ENCODE peak calls at places on chromosomes 13 and 19, in five cellular contexts. T is Peyer's patch, Y is pancreas, W is esophagus squamous epithelium, B is GM10248. F is an unnamed sample.

GRCh38 chr13:35830850-35831450 is 300.2 kb downstream of the DCLK1 start:
- DNase-seq in Y (no peak), B (no peak), W (no peak), T (no peak), F (no peak)

GRCh38 chr13:67223024-67223423 is 7.1 kb downstream of the PCDH9 start:
- DNase-seq in Y (no peak), T (no peak), B (no peak), W (no peak), F (no peak)

GRCh38 chr13:56906909-56907308 is 233.8 kb upstream of the PRR20A start:
- DNase-seq in W (no peak), B (no peak), T (no peak), Y (no peak), F (no peak)

GRCh38 chr19:50509366-50509765 is 1.6 kb downstream of the JOSD2 start:
- DNase-seq in B (no peak), W (no peak), T (no peak), Y (peak; percentile 60), F (no peak)

GRCh38 chr13:114134944-114135610 is 2.7 kb upstream of the RASA3 start:
- DNase-seq in T (no peak), Y (no peak), B (no peak), W (no peak), F (no peak)

GRCh38 chr13:67353891-67354459 is 123.8 kb upstream of the PCDH9 start:
- DNase-seq in T (no peak), Y (no peak), B (no peak), W (no peak), F (no peak)

GRCh38 chr13:113666324-113666660 is 727 bp upstream of the GRK1 start:
- DNase-seq in Y (no peak), W (no peak), B (no peak), T (no peak), F (peak; percentile 5)

GRCh38 chr13:110306340-110306959 is 507 bp downstream of the COL4A1 start:
- DNase-seq in T (no peak), W (no peak), B (no peak), Y (peak; percentile 68), F (no peak)

GRCh38 chr13:67878376-67878775 is 648.2 kb upstream of the PCDH9 start:
- DNase-seq in T (no peak), B (no peak), W (no peak), Y (peak; percentile 42), F (no peak)

GRCh38 chr19:3343619-3344502 is 22.5 kb upstream of the NFIC start:
- DNase-seq in W (no peak), B (peak; percentile 64), T (peak; percentile 49), Y (peak; percentile 95), F (peak; percentile 89)

GRCh38 chr13:76516013-76516412 is 370.2 kb downstream of the KCTD12 start:
- DNase-seq in B (no peak), W (no peak), Y (no peak), T (no peak), F (no peak)

GRCh38 chr13:70817571-70817970 is 709.3 kb upstream of the KLHL1 start:
- DNase-seq in B (no peak), Y (no peak), T (no peak), W (no peak), F (no peak)

GRCh38 chr19:45568732-45569131 is 15.9 kb downstream of the OPA3 start:
- DNase-seq in Y (no peak), W (no peak), B (no peak), T (no peak), F (no peak)

GRCh38 chr19:14476663-14477401 is 1.7 kb upstream of the PTGER1 start:
- DNase-seq in B (no peak), T (peak; percentile 31), Y (peak; percentile 56), W (no peak), F (no peak)

GRCh38 chr13:100508391-100508790 is 80.2 kb downstream of the GGACT start:
- DNase-seq in B (no peak), Y (no peak), T (no peak), W (no peak), F (no peak)

GRCh38 chr19:4140237-4140711 is 13.2 kb upstream of the CREB3L3 start:
- DNase-seq in Y (no peak), B (peak; percentile 80), T (no peak), W (no peak), F (peak; percentile 66)

GRCh38 chr19:3932931-3933810 is at the start of gene NMRK2:
- DNase-seq in T (no peak), W (no peak), B (peak; percentile 34), Y (no peak), F (no peak)

GRCh38 chr13:60398949-60399589 is 2.0 kb downstream of the TDRD3 start:
- DNase-seq in W (no peak), Y (no peak), T (no peak), B (no peak), F (no peak)

GRCh38 chr13:26697069-26697955 is 63.3 kb downstream of the GPR12 start:
- DNase-seq in Y (no peak), B (no peak), W (no peak), T (no peak), F (no peak)

GRCh38 chr19:752652-753517 is 2.0 kb downstream of the MISP start:
- DNase-seq in W (no peak), B (no peak), Y (peak; percentile 57), T (no peak), F (no peak)

GRCh38 chr19:3184847-3185481 is 766 bp upstream of the NCLN start:
- DNase-seq in B (no peak), Y (no peak), T (peak; percentile 81), W (peak; percentile 60), F (peak; percentile 79)

GRCh38 chr13:34942732-34943674 is 933 bp downstream of the NBEA start:
- DNase-seq in Y (peak; percentile 81), B (peak; percentile 29), W (no peak), T (peak; percentile 17), F (peak; percentile 67)

GRCh38 chr19:6590458-6591319 is at the start of gene CD70:
- DNase-seq in Y (no peak), W (no peak), T (peak; percentile 50), B (peak; percentile 84), F (no peak)

GRCh38 chr13:71876648-71877279 is 9.8 kb upstream of the DACH1 start:
- DNase-seq in Y (no peak), B (no peak), W (no peak), T (no peak), F (no peak)

GRCh38 chr19:55690769-55691545 is 15.9 kb downstream of the EPN1 start:
- DNase-seq in Y (peak; percentile 63), T (no peak), W (no peak), B (no peak), F (no peak)

GRCh38 chr19:31338069-31338767 is 11.0 kb downstream of the TSHZ3 start:
- DNase-seq in W (no peak), Y (no peak), T (no peak), B (no peak), F (peak; percentile 84)

GRCh38 chr13:99272481-99272880 is 14.3 kb upstream of the GPR18 start:
- DNase-seq in Y (no peak), B (no peak), W (no peak), T (no peak), F (no peak)
- TF ChIP-seq CTCF in Y (no peak), B (no peak), W (no peak), T (no peak), F (no peak)

GRCh38 chr13:43116242-43116641 is 92.9 kb downstream of the DNAJC15 start:
- DNase-seq in Y (no peak), B (no peak), W (no peak), T (no peak), F (no peak)
- TF ChIP-seq CTCF in Y (no peak), B (no peak), W (no peak), T (no peak), F (peak; percentile 28)

GRCh38 chr13:78129850-78130249 is 211.2 kb upstream of the EDNRB start:
- DNase-seq in Y (no peak), T (no peak), B (no peak), W (no peak), F (no peak)

GRCh38 chr13:78136966-78137365 is 218.3 kb upstream of the EDNRB start:
- DNase-seq in T (no peak), Y (no peak), W (no peak), B (no peak), F (no peak)

GRCh38 chr13:78137404-78138142 is 218.9 kb upstream of the EDNRB start:
- DNase-seq in Y (no peak), B (peak; percentile 37), W (no peak), T (no peak), F (peak; percentile 26)

GRCh38 chr13:78133511-78133910 is 214.9 kb upstream of the EDNRB start:
- DNase-seq in Y (no peak), T (no peak), B (no peak), W (no peak), F (peak; percentile 13)

GRCh38 chr13:78131811-78132210 is 213.2 kb upstream of the EDNRB start:
- DNase-seq in W (no peak), B (no peak), T (no peak), Y (no peak), F (no peak)
- TF ChIP-seq CTCF in W (no peak), B (peak; percentile 35), T (no peak), Y (no peak), F (peak; percentile 37)

DNA sequence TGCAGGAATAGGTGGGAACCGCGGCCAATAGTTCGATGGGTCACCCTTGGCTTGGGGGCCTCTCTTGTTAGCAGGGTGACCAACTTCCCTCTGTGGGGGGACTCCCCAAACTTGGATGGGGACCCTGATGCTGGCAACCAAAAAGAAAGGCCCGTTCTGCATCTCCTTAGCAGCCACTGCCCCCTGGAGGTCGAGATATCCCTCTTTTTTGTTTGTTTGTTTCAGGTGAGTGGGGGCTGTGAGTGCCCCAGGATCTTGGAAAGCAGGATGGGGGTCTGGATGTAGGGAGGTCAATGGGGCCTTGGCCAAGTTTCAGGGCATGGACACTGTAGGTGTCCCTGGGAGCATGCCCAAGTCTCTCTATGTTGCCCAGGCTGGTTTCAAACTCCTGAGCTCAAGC is 7.7 kb upstream of the CRTC1 start:
- DNase-seq in B (no peak), T (no peak), Y (no peak), W (no peak), F (peak; percentile 31)
- TF ChIP-seq CTCF in B (peak; percentile 27), T (no peak), Y (no peak), W (no peak), F (peak; percentile 50)

GRCh38 chr19:35332817-35333216 is 3.8 kb downstream of the CD22 start:
- DNase-seq in W (no peak), Y (no peak), B (no peak), T (peak; percentile 72), F (no peak)
- TF ChIP-seq CTCF in W (no peak), Y (no peak), B (peak; percentile 18), T (no peak), F (no peak)

GRCh38 chr19:42176990-42177685 is 40.3 kb downstream of the DEDD2 start:
- DNase-seq in B (peak; percentile 75), Y (peak; percentile 87), T (peak; percentile 72), W (no peak), F (peak; percentile 93)
- TF ChIP-seq CTCF in B (peak; percentile 54), Y (peak; percentile 12), T (peak; percentile 7), W (peak; percentile 36), F (peak; percentile 36)